ENCODE peak calls at places on chromosomes 2 and 18, in five cellular contexts. One of them, this sample, is unnamed.

GRCh38 chr18:23279931-23280330 is 144.6 kb downstream of the CABLES1 start:
- DNase-seq in cardiac muscle cell: no peak
- DNase-seq in PC-3: peak; percentile 10
- DNase-seq in K562: no peak
- DNase-seq in OCI-LY7: no peak
- DNase-seq in this sample: no peak

GRCh38 chr18:12308386-12309100 is 502 bp downstream of the TUBB6 start:
- DNase-seq in PC-3: peak; percentile 81
- DNase-seq in OCI-LY7: no peak
- DNase-seq in K562: peak; percentile 86
- DNase-seq in cardiac muscle cell: peak; percentile 93
- DNase-seq in this sample: peak; percentile 91

GRCh38 chr2:54999182-54999581 is 51.1 kb downstream of the RTN4 start:
- DNase-seq in K562: peak; percentile 48
- DNase-seq in cardiac muscle cell: peak; percentile 54
- DNase-seq in OCI-LY7: peak; percentile 14
- DNase-seq in PC-3: peak; percentile 58
- DNase-seq in this sample: no peak

GRCh38 chr18:49082714-49083688 is 132.2 kb upstream of the SMAD7 start:
- DNase-seq in OCI-LY7: no peak
- DNase-seq in PC-3: peak; percentile 16
- DNase-seq in K562: no peak
- DNase-seq in cardiac muscle cell: no peak
- DNase-seq in this sample: no peak

GRCh38 chr2:189060096-189060642 is 86.0 kb downstream of the COL3A1 start:
- DNase-seq in OCI-LY7: no peak
- DNase-seq in PC-3: peak; percentile 25
- DNase-seq in cardiac muscle cell: no peak
- DNase-seq in K562: no peak
- DNase-seq in this sample: no peak

GRCh38 chr2:23312996-23313606 is 71.9 kb upstream of the KLHL29 start:
- DNase-seq in K562: peak; percentile 51
- DNase-seq in OCI-LY7: peak; percentile 42
- DNase-seq in cardiac muscle cell: peak; percentile 34
- DNase-seq in PC-3: peak; percentile 25
- DNase-seq in this sample: no peak

GRCh38 chr18:43526436-43527150 is 249.3 kb upstream of the SYT4 start:
- DNase-seq in OCI-LY7: no peak
- DNase-seq in K562: no peak
- DNase-seq in cardiac muscle cell: no peak
- DNase-seq in PC-3: no peak
- DNase-seq in this sample: no peak

GRCh38 chr2:207046642-207047213 is 107.4 kb downstream of the CPO start:
- DNase-seq in cardiac muscle cell: peak; percentile 72
- DNase-seq in PC-3: peak; percentile 33
- DNase-seq in K562: no peak
- DNase-seq in OCI-LY7: no peak
- DNase-seq in this sample: no peak

GRCh38 chr2:218745559-218746469 is 35.2 kb downstream of the TTLL4 start:
- DNase-seq in PC-3: peak; percentile 22
- DNase-seq in cardiac muscle cell: peak; percentile 90
- DNase-seq in OCI-LY7: no peak
- DNase-seq in K562: no peak
- DNase-seq in this sample: no peak

GRCh38 chr2:193907561-193907960 is 1712.8 kb upstream of the TMEFF2 start:
- DNase-seq in cardiac muscle cell: peak; percentile 26
- DNase-seq in K562: no peak
- DNase-seq in PC-3: no peak
- DNase-seq in OCI-LY7: no peak
- DNase-seq in this sample: no peak

GRCh38 chr2:151189125-151189524 is 72.5 kb downstream of the RBM43 start:
- DNase-seq in cardiac muscle cell: no peak
- DNase-seq in PC-3: no peak
- DNase-seq in OCI-LY7: peak; percentile 1
- DNase-seq in K562: no peak
- DNase-seq in this sample: no peak

GRCh38 chr2:175253871-175254270 is 72.4 kb upstream of the ATP5MC3 start:
- DNase-seq in cardiac muscle cell: no peak
- DNase-seq in PC-3: no peak
- DNase-seq in OCI-LY7: no peak
- DNase-seq in K562: no peak
- DNase-seq in this sample: no peak

GRCh38 chr2:41847744-41848441 is 199.9 kb upstream of the PKDCC start:
- DNase-seq in OCI-LY7: no peak
- DNase-seq in PC-3: peak; percentile 47
- DNase-seq in cardiac muscle cell: peak; percentile 70
- DNase-seq in K562: no peak
- DNase-seq in this sample: no peak

GRCh38 chr18:69785466-69785865 is 162.2 kb downstream of the CD226 start:
- DNase-seq in K562: no peak
- DNase-seq in OCI-LY7: no peak
- DNase-seq in PC-3: no peak
- DNase-seq in cardiac muscle cell: peak; percentile 70
- DNase-seq in this sample: no peak

GRCh38 chr18:55541571-55541970 is 46.4 kb downstream of the TCF4 start:
- DNase-seq in cardiac muscle cell: no peak
- DNase-seq in PC-3: no peak
- DNase-seq in OCI-LY7: no peak
- DNase-seq in K562: no peak
- DNase-seq in this sample: no peak

GRCh38 chr18:63887424-63887823 is at the start of gene SERPINB2:
- DNase-seq in cardiac muscle cell: no peak
- DNase-seq in K562: no peak
- DNase-seq in PC-3: peak; percentile 72
- DNase-seq in OCI-LY7: no peak
- DNase-seq in this sample: no peak

GRCh38 chr2:235851841-235852527 is 316.2 kb downstream of the GBX2 start:
- DNase-seq in PC-3: no peak
- DNase-seq in cardiac muscle cell: no peak
- DNase-seq in OCI-LY7: no peak
- DNase-seq in K562: no peak
- DNase-seq in this sample: no peak

DNA sequence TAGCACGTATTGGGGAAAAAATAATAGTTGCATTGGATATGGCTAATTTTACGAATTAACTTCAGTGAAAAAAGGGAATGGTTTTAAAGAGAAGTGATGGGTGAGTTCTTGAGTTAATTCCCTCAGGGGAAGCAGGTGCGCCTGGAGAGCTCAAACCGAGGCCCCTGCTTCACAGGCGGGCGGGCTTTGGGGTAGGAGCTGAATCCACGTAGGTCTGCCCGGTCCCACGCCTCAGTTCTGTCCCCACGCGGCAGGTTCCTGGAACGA is 44.1 kb downstream of the GORASP2 start:
- DNase-seq in OCI-LY7: no peak
- DNase-seq in PC-3: no peak
- DNase-seq in K562: no peak
- DNase-seq in cardiac muscle cell: no peak
- DNase-seq in this sample: no peak
- H3K27ac ChIP-seq in OCI-LY7: no peak overlapping the region
- H3K27ac ChIP-seq in PC-3: no peak overlapping the region
- H3K27ac ChIP-seq in K562: peak overlapping the region; percentile 46
- H3K27ac ChIP-seq in cardiac muscle cell: no peak overlapping the region
- H3K27ac ChIP-seq in this sample: no peak overlapping the region

GRCh38 chr2:241859017-241859435 is 332 bp upstream of the PDCD1 start:
- DNase-seq in cardiac muscle cell: no peak
- DNase-seq in PC-3: no peak
- DNase-seq in K562: peak; percentile 31
- DNase-seq in OCI-LY7: no peak
- DNase-seq in this sample: peak; percentile 65

GRCh38 chr2:241857572-241858121 is 1.0 kb downstream of the PDCD1 start:
- DNase-seq in PC-3: no peak
- DNase-seq in OCI-LY7: no peak
- DNase-seq in K562: no peak
- DNase-seq in cardiac muscle cell: no peak
- DNase-seq in this sample: peak; percentile 61

GRCh38 chr2:241859436-241860183 is 916 bp upstream of the PDCD1 start:
- DNase-seq in OCI-LY7: no peak
- DNase-seq in K562: peak; percentile 44
- DNase-seq in PC-3: no peak
- DNase-seq in cardiac muscle cell: peak; percentile 57
- DNase-seq in this sample: peak; percentile 66

GRCh38 chr2:241857041-241857541 is 1.6 kb downstream of the PDCD1 start:
- DNase-seq in OCI-LY7: no peak
- DNase-seq in cardiac muscle cell: no peak
- DNase-seq in K562: no peak
- DNase-seq in PC-3: no peak
- DNase-seq in this sample: peak; percentile 60

DNA sequence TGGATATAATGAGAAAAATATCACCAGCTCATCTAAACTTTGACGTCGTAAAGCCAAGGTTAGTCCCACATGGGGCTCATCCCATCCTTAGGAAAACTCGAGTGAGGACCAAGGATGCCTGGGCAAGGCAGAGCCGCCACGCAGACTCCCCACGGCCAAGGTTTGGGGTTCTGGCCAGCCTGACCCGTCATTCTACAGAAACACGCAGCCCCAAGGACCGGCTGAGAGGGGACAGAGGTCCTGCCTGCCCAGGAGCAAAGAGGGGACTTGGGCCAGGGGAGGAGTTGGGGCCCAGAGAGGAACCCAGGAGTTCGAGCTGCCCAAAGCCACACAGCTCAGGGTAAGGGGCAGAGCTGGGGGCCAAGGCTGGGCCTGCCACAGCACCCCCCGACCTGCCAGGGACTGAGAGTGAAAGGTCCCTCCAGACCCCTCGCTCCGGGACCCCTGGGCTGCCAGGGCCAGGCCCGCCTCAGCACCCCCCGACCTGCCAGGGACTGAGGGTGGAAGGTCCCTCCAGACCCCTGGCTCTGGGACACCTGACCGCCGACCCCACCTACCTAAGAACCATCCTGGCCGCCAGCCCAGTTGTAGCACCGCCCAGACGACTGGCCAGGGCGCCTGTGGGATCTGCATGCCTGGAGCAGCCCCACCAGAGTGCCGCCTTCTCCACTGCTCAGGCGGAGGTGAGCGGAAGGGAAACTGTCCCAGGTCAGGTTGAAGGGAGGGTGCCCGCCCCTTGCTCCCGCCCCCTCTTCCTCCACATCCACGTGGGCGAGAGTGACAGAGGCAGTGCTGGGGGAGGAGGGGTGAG is at the start of gene PDCD1:
- DNase-seq in K562: peak; percentile 77
- DNase-seq in OCI-LY7: no peak
- DNase-seq in cardiac muscle cell: no peak
- DNase-seq in PC-3: no peak
- DNase-seq in this sample: peak; percentile 64
- TF ChIP-seq CTCF in K562: no peak
- TF ChIP-seq CTCF in OCI-LY7: no peak
- TF ChIP-seq CTCF in cardiac muscle cell: no peak
- TF ChIP-seq CTCF in PC-3: no peak
- TF ChIP-seq CTCF in this sample: no peak

GRCh38 chr18:35343488-35343935 is 708 bp downstream of the ZNF24 start:
- DNase-seq in K562: no peak
- DNase-seq in PC-3: no peak
- DNase-seq in cardiac muscle cell: no peak
- DNase-seq in OCI-LY7: no peak
- DNase-seq in this sample: no peak

GRCh38 chr18:35345950-35346349 is 1.7 kb upstream of the ZNF24 start:
- DNase-seq in PC-3: no peak
- DNase-seq in cardiac muscle cell: no peak
- DNase-seq in K562: no peak
- DNase-seq in OCI-LY7: no peak
- DNase-seq in this sample: no peak

GRCh38 chr18:35343936-35344735 is at the start of gene ZNF24:
- DNase-seq in PC-3: peak; percentile 74
- DNase-seq in OCI-LY7: peak; percentile 88
- DNase-seq in K562: peak; percentile 98
- DNase-seq in cardiac muscle cell: peak; percentile 97
- DNase-seq in this sample: peak; percentile 98

GRCh38 chr18:35344736-35345459 is 678 bp upstream of the ZNF24 start:
- DNase-seq in OCI-LY7: peak; percentile 13
- DNase-seq in PC-3: no peak
- DNase-seq in cardiac muscle cell: no peak
- DNase-seq in K562: no peak
- DNase-seq in this sample: no peak

GRCh38 chr18:35345460-35345921 is 1.3 kb upstream of the ZNF24 start:
- DNase-seq in K562: peak; percentile 24
- DNase-seq in cardiac muscle cell: peak; percentile 70
- DNase-seq in OCI-LY7: peak; percentile 53
- DNase-seq in PC-3: peak; percentile 2
- DNase-seq in this sample: no peak
- H3K27ac ChIP-seq in K562: no peak overlapping the region
- H3K27ac ChIP-seq in cardiac muscle cell: peak overlapping the region; percentile 100
- H3K27ac ChIP-seq in OCI-LY7: peak overlapping the region; percentile 83
- H3K27ac ChIP-seq in PC-3: no peak overlapping the region
- H3K27ac ChIP-seq in this sample: peak overlapping the region; percentile 100

GRCh38 chr2:231391981-231392380 is 3.5 kb upstream of the B3GNT7 start:
- DNase-seq in K562: no peak
- DNase-seq in OCI-LY7: peak; percentile 64
- DNase-seq in cardiac muscle cell: no peak
- DNase-seq in PC-3: no peak
- DNase-seq in this sample: no peak

GRCh38 chr2:231394201-231395141 is 1.0 kb upstream of the B3GNT7 start:
- DNase-seq in PC-3: peak; percentile 28
- DNase-seq in K562: peak; percentile 12
- DNase-seq in OCI-LY7: peak; percentile 91
- DNase-seq in cardiac muscle cell: no peak
- DNase-seq in this sample: no peak

GRCh38 chr2:231395188-231396057 is at the start of gene B3GNT7:
- DNase-seq in PC-3: no peak
- DNase-seq in K562: no peak
- DNase-seq in cardiac muscle cell: no peak
- DNase-seq in OCI-LY7: peak; percentile 62
- DNase-seq in this sample: peak; percentile 78

GRCh38 chr2:231392431-231393148 is 2.9 kb upstream of the B3GNT7 start:
- DNase-seq in OCI-LY7: no peak
- DNase-seq in cardiac muscle cell: no peak
- DNase-seq in K562: no peak
- DNase-seq in PC-3: no peak
- DNase-seq in this sample: no peak

DNA sequence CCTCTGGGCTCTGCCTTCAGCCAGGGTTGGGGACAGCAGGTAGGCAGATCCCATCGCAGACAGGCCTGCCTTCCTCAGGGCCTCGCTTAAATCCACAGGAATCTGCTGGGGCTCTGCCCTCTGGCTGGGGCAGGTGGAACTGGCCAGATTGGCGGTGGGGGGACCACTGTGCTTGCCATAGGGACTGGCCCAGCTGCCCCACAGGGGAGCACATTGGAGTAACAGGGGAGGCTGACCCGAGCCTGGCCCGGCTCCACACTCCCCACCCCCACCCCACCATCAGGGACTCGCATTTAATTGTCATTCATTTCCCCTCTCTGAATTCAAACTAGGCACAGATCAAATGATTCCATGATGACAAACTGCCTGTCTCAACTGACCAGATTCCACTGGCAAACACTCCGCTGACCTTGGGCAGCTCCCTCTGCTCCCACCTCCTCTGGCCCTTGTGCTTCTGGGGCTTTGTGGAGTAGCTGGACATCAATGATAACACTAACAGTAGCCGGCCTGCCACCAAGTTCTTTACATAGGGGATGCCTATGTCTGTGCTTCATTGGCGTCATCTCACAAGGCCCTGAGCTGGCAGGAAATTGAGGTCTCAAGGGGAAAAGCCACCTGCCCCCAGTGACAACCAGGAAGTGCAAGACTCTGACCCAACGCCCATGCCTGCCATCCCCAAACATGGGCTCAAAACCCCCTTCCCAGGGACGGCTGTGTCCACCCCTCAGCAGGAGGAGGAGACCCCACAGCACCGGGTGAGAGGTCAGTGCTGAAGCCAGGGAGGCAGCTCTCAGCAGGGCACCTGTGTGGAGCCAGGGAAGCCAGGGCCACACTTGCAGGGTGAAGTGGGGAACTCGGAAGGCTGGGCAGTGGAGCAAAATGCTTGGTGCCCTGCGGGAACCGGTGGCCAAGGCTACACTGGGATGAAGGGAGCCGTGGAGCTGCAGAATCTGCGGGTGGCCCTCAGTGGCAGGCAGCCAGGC is 2.1 kb upstream of the B3GNT7 start:
- DNase-seq in PC-3: no peak
- DNase-seq in K562: no peak
- DNase-seq in cardiac muscle cell: no peak
- DNase-seq in OCI-LY7: peak; percentile 93
- DNase-seq in this sample: peak; percentile 79
- TF ChIP-seq CTCF in PC-3: peak; percentile 39
- TF ChIP-seq CTCF in K562: no peak
- TF ChIP-seq CTCF in cardiac muscle cell: no peak
- TF ChIP-seq CTCF in OCI-LY7: peak; percentile 65
- TF ChIP-seq CTCF in this sample: peak; percentile 23

This sample was measured in upper lobe of right lung.